ENCODE peak calls at places on chromosomes 1 and 21, in seven cellular contexts. X, S, B, G, C, I and J are unnamed samples.
A peak's percentile ranks its signal among the peaks of the same experiment; 100 is the strongest.

GRCh38 chr1:228317891-228318810 is 88.5 kb downstream of the TRIM11 start:
- DNase-seq in X (no peak), S (no peak), B (no peak), G (no peak), C (peak; percentile 17), I (no peak), J (no peak)

GRCh38 chr1:2791027-2791760 is 10.3 kb downstream of the TTC34 start:
- DNase-seq in X (no peak), S (no peak), B (no peak), G (no peak), C (no peak), I (no peak), J (no peak)

GRCh38 chr1:168643152-168643551 is 66.7 kb downstream of the XCL1 start:
- DNase-seq in X (no peak), S (no peak), B (peak; percentile 33), G (no peak), C (no peak), I (no peak), J (no peak)

GRCh38 chr1:48233666-48234065 is 11.2 kb downstream of the SLC5A9 start:
- DNase-seq in X (no peak), S (no peak), B (no peak), G (no peak), C (no peak), I (no peak), J (no peak)

GRCh38 chr1:89547563-89548485 is 23.2 kb downstream of the LRRC8B start:
- DNase-seq in X (peak; percentile 29), S (peak; percentile 14), B (peak; percentile 45), G (no peak), C (no peak), I (no peak), J (no peak)

GRCh38 chr1:198598796-198599321 is 40.0 kb upstream of the PTPRC start:
- DNase-seq in X (no peak), S (no peak), B (no peak), G (peak; percentile 69), C (no peak), I (no peak), J (no peak)

GRCh38 chr21:34337741-34338140 is 26.1 kb upstream of the KCNE2 start:
- DNase-seq in X (no peak), S (no peak), B (no peak), G (no peak), C (no peak), I (no peak), J (no peak)

GRCh38 chr1:207069858-207070506 is 16.9 kb downstream of the PFKFB2 start:
- DNase-seq in X (peak; percentile 26), S (no peak), B (no peak), G (no peak), C (no peak), I (no peak), J (no peak)

GRCh38 chr21:35340273-35340672 is 291.2 kb upstream of the RUNX1 start:
- DNase-seq in X (no peak), S (no peak), B (no peak), G (no peak), C (no peak), I (no peak), J (no peak)

GRCh38 chr21:42578034-42578433 is 64.4 kb downstream of the SLC37A1 start:
- DNase-seq in X (no peak), S (no peak), B (no peak), G (no peak), C (peak; percentile 9), I (no peak), J (no peak)

GRCh38 chr1:231020816-231021215 is 19.2 kb downstream of the FAM89A start:
- DNase-seq in X (no peak), S (no peak), B (no peak), G (no peak), C (no peak), I (no peak), J (no peak)

GRCh38 chr1:9910425-9911178 is 533 bp upstream of the CTNNBIP1 start:
- DNase-seq in X (peak; percentile 99), S (peak; percentile 100), B (peak; percentile 93), G (peak; percentile 99), C (peak; percentile 100), I (peak; percentile 99), J (peak; percentile 81)

GRCh38 chr1:201912832-201913231 is 24.1 kb downstream of the SHISA4 start:
- DNase-seq in X (no peak), S (no peak), B (no peak), G (no peak), C (peak; percentile 76), I (no peak), J (no peak)

GRCh38 chr1:41380979-41381690 is 19.9 kb downstream of the FOXO6 start:
- DNase-seq in X (peak; percentile 81), S (no peak), B (no peak), G (no peak), C (peak; percentile 76), I (no peak), J (peak; percentile 90)

GRCh38 chr1:14970115-14970798 is 183.3 kb upstream of the TMEM51 start:
- DNase-seq in X (no peak), S (peak; percentile 35), B (peak; percentile 80), G (no peak), C (peak; percentile 88), I (no peak), J (no peak)

GRCh38 chr21:45541221-45542039 is 810 bp downstream of the SLC19A1 start:
- DNase-seq in X (no peak), S (peak; percentile 76), B (no peak), G (peak; percentile 67), C (peak; percentile 86), I (no peak), J (peak; percentile 10)

GRCh38 chr1:111813440-111814304 is 58.0 kb downstream of the DDX20 start:
- DNase-seq in X (no peak), S (no peak), B (no peak), G (no peak), C (no peak), I (no peak), J (no peak)

GRCh38 chr1:59738152-59738551 is 76.6 kb upstream of the HOOK1 start:
- DNase-seq in X (no peak), S (no peak), B (no peak), G (no peak), C (no peak), I (no peak), J (no peak)

GRCh38 chr1:159177273-159177907 is 6.0 kb downstream of the CADM3 start:
- DNase-seq in X (no peak), S (no peak), B (no peak), G (peak; percentile 81), C (no peak), I (no peak), J (no peak)

GRCh38 chr1:234611153-234611798 is 1.3 kb upstream of the IRF2BP2 start:
- DNase-seq in X (peak; percentile 90), S (no peak), B (no peak), G (peak; percentile 83), C (no peak), I (no peak), J (peak; percentile 94)

GRCh38 chr1:13770769-13771168 is 70.8 kb downstream of the PRDM2 start:
- DNase-seq in X (no peak), S (no peak), B (no peak), G (no peak), C (no peak), I (no peak), J (no peak)

GRCh38 chr1:22289251-22289995 is 146.5 kb upstream of the WNT4 start:
- DNase-seq in X (no peak), S (no peak), B (no peak), G (no peak), C (no peak), I (no peak), J (no peak)

GRCh38 chr1:164772635-164773034 is 213.7 kb downstream of the PBX1 start:
- DNase-seq in X (peak; percentile 84), S (no peak), B (peak; percentile 61), G (no peak), C (peak; percentile 69), I (no peak), J (no peak)

GRCh38 chr1:2801535-2802291 is at the start of gene TTC34:
- DNase-seq in X (peak; percentile 12), S (peak; percentile 22), B (no peak), G (peak; percentile 66), C (peak; percentile 49), I (no peak), J (no peak)

GRCh38 chr1:85464497-85465098 is 361 bp downstream of the DDAH1 start:
- DNase-seq in X (peak; percentile 38), S (peak; percentile 6), B (no peak), G (peak; percentile 83), C (peak; percentile 80), I (no peak), J (peak; percentile 43)

GRCh38 chr1:159951016-159951415 is 3.0 kb downstream of the SLAMF9 start:
- DNase-seq in X (no peak), S (no peak), B (no peak), G (no peak), C (no peak), I (no peak), J (no peak)

GRCh38 chr1:70411360-70411844 is 334 bp downstream of the CTH start:
- DNase-seq in X (no peak), S (no peak), B (no peak), G (no peak), C (peak; percentile 48), I (no peak), J (no peak)

GRCh38 chr21:14531927-14532326 is 14.2 kb downstream of the SAMSN1 start:
- DNase-seq in X (no peak), S (no peak), B (no peak), G (peak; percentile 65), C (no peak), I (no peak), J (no peak)

GRCh38 chr1:38872401-38873026 is 634 bp downstream of the MYCBP start:
- DNase-seq in X (no peak), S (no peak), B (no peak), G (peak; percentile 30), C (no peak), I (no peak), J (peak; percentile 94)